ENCODE peak calls at places on chromosomes 7 and 10, in ten cellular contexts. S, A, W, T, C, U, K, Q, E and F are unnamed samples.
A peak's percentile ranks its signal among the peaks of the same experiment; 100 is the strongest.

GRCh38 chr10:3563298-3563697 is 221.7 kb downstream of the KLF6 start:
- DNase-seq in S (no peak), A (no peak), W (no peak), T (no peak), C (no peak), U (no peak), K (no peak), Q (no peak), E (no peak), F (no peak)

GRCh38 chr10:7767209-7767608 is 20.6 kb downstream of the KIN start:
- DNase-seq in S (no peak), A (no peak), W (no peak), T (no peak), C (no peak), U (no peak), K (no peak), Q (no peak), E (peak; percentile 73), F (no peak)

GRCh38 chr10:29757551-29758297 is 123.0 kb upstream of the SVIL start:
- DNase-seq in S (no peak), A (no peak), W (no peak), T (no peak), C (no peak), U (peak; percentile 91), K (no peak), Q (no peak), E (peak; percentile 62), F (no peak)

GRCh38 chr10:61172182-61172926 is 228.4 kb upstream of the RHOBTB1 start:
- DNase-seq in S (no peak), A (no peak), W (no peak), T (no peak), C (no peak), U (no peak), K (no peak), Q (no peak), E (no peak), F (no peak)

GRCh38 chr10:14186245-14186644 is 144.5 kb downstream of the FRMD4A start:
- DNase-seq in S (no peak), A (no peak), W (no peak), T (no peak), C (no peak), U (no peak), K (no peak), Q (no peak), E (no peak), F (peak; percentile 59)

GRCh38 chr7:45625714-45626440 is 51.7 kb downstream of the ADCY1 start:
- DNase-seq in S (no peak), A (no peak), W (no peak), T (no peak), C (no peak), U (no peak), K (no peak), Q (no peak), E (no peak), F (no peak)

GRCh38 chr7:40369641-40370277 is 235.0 kb downstream of the SUGCT start:
- DNase-seq in S (no peak), A (no peak), W (no peak), T (no peak), C (no peak), U (no peak), K (no peak), Q (no peak), E (no peak), F (no peak)

GRCh38 chr7:66640802-66641525 is 12.3 kb downstream of the KCTD7 start:
- DNase-seq in S (no peak), A (no peak), W (no peak), T (no peak), C (no peak), U (no peak), K (no peak), Q (no peak), E (no peak), F (no peak)

GRCh38 chr7:24477807-24478655 is 95.2 kb upstream of the PALS2 start:
- DNase-seq in S (no peak), A (no peak), W (no peak), T (no peak), C (no peak), U (peak; percentile 76), K (no peak), Q (no peak), E (peak; percentile 86), F (peak; percentile 48)

GRCh38 chr7:23022831-23023230 is 8.9 kb upstream of the HYCC1 start:
- DNase-seq in S (no peak), A (no peak), W (no peak), T (no peak), C (no peak), U (no peak), K (no peak), Q (no peak), E (no peak), F (peak; percentile 54)

GRCh38 chr10:71486465-71487114 is 89.9 kb downstream of the CDH23 start:
- DNase-seq in S (peak; percentile 74), A (peak; percentile 80), W (peak; percentile 67), T (no peak), C (peak; percentile 43), U (peak; percentile 50), K (peak; percentile 62), Q (peak; percentile 13), E (peak; percentile 11), F (peak; percentile 64)

GRCh38 chr10:132429281-132430230 is 32.6 kb downstream of the PWWP2B start:
- DNase-seq in S (no peak), A (peak; percentile 73), W (no peak), T (no peak), C (no peak), U (no peak), K (peak; percentile 54), Q (no peak), E (no peak), F (no peak)

GRCh38 chr7:90726623-90727022 is 130.5 kb downstream of the CDK14 start:
- DNase-seq in S (no peak), A (no peak), W (no peak), T (no peak), C (no peak), U (peak; percentile 47), K (peak; percentile 73), Q (no peak), E (peak; percentile 62), F (no peak)

GRCh38 chr7:101231644-101232043 is 6.0 kb downstream of the CLDN15 start:
- DNase-seq in S (no peak), A (no peak), W (no peak), T (no peak), C (no peak), U (no peak), K (peak; percentile 55), Q (no peak), E (no peak), F (no peak)

GRCh38 chr7:101235050-101235449 is 2.6 kb downstream of the CLDN15 start:
- DNase-seq in S (no peak), A (no peak), W (no peak), T (no peak), C (no peak), U (no peak), K (no peak), Q (no peak), E (no peak), F (peak; percentile 51)

GRCh38 chr7:101233907-101234547 is 3.6 kb downstream of the CLDN15 start:
- DNase-seq in S (no peak), A (peak; percentile 68), W (no peak), T (no peak), C (no peak), U (no peak), K (peak; percentile 70), Q (no peak), E (no peak), F (no peak)

GRCh38 chr7:101234636-101235035 is 3.0 kb downstream of the CLDN15 start:
- DNase-seq in S (no peak), A (no peak), W (no peak), T (no peak), C (no peak), U (no peak), K (peak; percentile 49), Q (no peak), E (no peak), F (no peak)

GRCh38 chr7:101232141-101232821 is 5.3 kb downstream of the CLDN15 start:
- DNase-seq in S (peak; percentile 71), A (peak; percentile 71), W (peak; percentile 47), T (peak; percentile 66), C (peak; percentile 71), U (peak; percentile 68), K (peak; percentile 80), Q (no peak), E (no peak), F (no peak)
- H3K4me3 ChIP-seq in S (peak overlapping the region; percentile 55), A (peak overlapping the region; percentile 31), W (peak overlapping the region; percentile 40), T (peak overlapping the region; percentile 36), C (peak overlapping the region; percentile 17), U (peak overlapping the region; percentile 67), K (peak overlapping the region; percentile 35), Q (no peak overlapping the region), E (no peak overlapping the region), F (no peak overlapping the region)

GRCh38 chr10:129466703-129467345 is at the start of gene MGMT:
- DNase-seq in S (peak; percentile 97), A (peak; percentile 99), W (peak; percentile 97), T (peak; percentile 95), C (peak; percentile 95), U (peak; percentile 79), K (peak; percentile 98), Q (peak; percentile 99), E (peak; percentile 37), F (peak; percentile 78)
- H3K36me3 ChIP-seq in S (no peaks in the 10 kb centered on the region), A (no peaks in the 10 kb centered on the region), W (no peaks in the 10 kb centered on the region), T (no peaks in the 10 kb centered on the region), C (peaks cover 9% of the 10 kb centered on the region), U (no peaks in the 10 kb centered on the region), K (peaks cover 6% of the 10 kb centered on the region), Q (no peaks in the 10 kb centered on the region), E (no peaks in the 10 kb centered on the region), F (no peaks in the 10 kb centered on the region)

DNA sequence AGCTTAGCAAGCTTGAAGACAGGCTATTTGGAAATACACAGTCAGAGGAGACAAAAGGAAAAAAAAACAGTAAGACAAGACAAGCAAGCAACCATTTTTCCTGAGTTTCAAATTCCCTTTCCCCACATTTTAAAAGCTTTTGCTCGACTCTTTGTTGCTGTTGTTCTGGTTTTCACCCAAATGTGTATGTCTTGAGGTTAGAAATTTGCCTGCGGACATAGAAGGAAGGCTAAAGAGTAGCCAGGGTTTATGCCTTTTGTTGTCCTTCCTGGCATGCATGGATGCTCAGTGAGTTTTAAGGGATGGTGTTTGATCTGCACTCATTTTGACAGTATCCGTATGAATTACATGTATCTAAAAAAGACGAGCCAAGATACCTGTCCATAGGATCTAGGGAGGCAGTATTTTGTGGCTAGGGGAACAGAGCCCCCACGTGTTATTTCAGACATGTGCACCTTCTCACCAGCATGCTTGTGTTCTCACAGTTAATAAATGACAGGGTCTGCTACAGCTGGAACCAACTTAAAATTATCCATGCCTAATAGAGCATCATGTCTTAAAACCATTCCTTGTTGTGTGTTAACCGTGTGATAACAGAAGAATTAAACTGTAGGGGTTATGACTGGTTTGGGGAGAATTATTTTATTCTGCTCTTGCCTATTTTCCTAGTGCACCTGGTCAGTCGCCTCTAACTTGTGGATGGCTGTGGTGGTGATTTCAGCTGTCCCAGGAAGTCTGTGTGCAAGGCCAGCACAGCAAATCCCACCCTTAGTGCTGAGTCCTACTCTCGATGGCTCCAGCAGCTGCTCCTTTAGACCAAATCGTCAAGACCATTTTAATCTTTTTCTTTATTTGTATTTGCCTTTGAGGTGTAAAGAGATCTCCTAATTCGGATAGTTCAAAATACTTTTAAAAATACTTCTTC is 9.1 kb downstream of the WIPF3 start:
- DNase-seq in S (no peak), A (no peak), W (no peak), T (no peak), C (no peak), U (no peak), K (no peak), Q (no peak), E (no peak), F (peak; percentile 53)
- H3K4me3 ChIP-seq in S (no peak overlapping the region), A (no peak overlapping the region), W (no peak overlapping the region), T (no peak overlapping the region), C (no peak overlapping the region), U (no peak overlapping the region), K (no peak overlapping the region), Q (no peak overlapping the region), E (no peak overlapping the region), F (no peak overlapping the region)

GRCh38 chr7:75981450-75982305 is 12.7 kb downstream of the TMEM120A start:
- DNase-seq in S (no peak), A (peak; percentile 73), W (no peak), T (no peak), C (no peak), U (no peak), K (no peak), Q (no peak), E (no peak), F (no peak)
- H3K36me3 ChIP-seq in S (peaks cover 89% of the 10 kb centered on the region), A (peaks cover 72% of the 10 kb centered on the region), W (no peaks in the 10 kb centered on the region), T (peaks cover 15% of the 10 kb centered on the region), C (peaks cover 96% of the 10 kb centered on the region), U (no peaks in the 10 kb centered on the region), K (peaks cover 83% of the 10 kb centered on the region), Q (peaks cover 14% of the 10 kb centered on the region), E (no peaks in the 10 kb centered on the region), F (peaks cover 66% of the 10 kb centered on the region)